ENCODE peak calls at places on chromosomes 3 and 15, in ten cellular contexts. W, H, Z, R, V, A, N, C, E and B are unnamed samples.

GRCh38 chr15:60580068-60580467 is 101.1 kb upstream of the ICE2 start:
- DNase-seq in H (no peak), C (no peak), A (no peak), N (no peak), R (no peak), V (no peak), E (no peak), Z (no peak), W (no peak), B (no peak)

GRCh38 chr3:53813876-53814275 is 32.3 kb downstream of the CHDH start:
- DNase-seq in E (no peak), A (no peak), Z (no peak), H (peak; percentile 11), R (no peak), W (no peak), N (no peak), C (no peak), V (no peak), B (no peak)

GRCh38 chr3:183287301-183287971 is 34.4 kb downstream of the B3GNT5 start:
- DNase-seq in N (no peak), V (peak; percentile 95), R (no peak), C (no peak), Z (no peak), H (no peak), W (peak; percentile 95), A (no peak), E (peak; percentile 98), B (no peak)

GRCh38 chr3:48709051-48709461 is 8.0 kb downstream of the IP6K2 start:
- DNase-seq in N (no peak), Z (no peak), C (no peak), R (no peak), H (no peak), E (no peak), A (no peak), V (peak; percentile 48), W (peak; percentile 30), B (no peak)

GRCh38 chr3:40940651-40941050 is 258.7 kb upstream of the CTNNB1 start:
- DNase-seq in H (no peak), Z (no peak), R (no peak), N (no peak), A (no peak), W (no peak), V (no peak), E (no peak), C (no peak), B (no peak)

GRCh38 chr3:171976526-171976925 is 62.9 kb upstream of the FNDC3B start:
- DNase-seq in W (peak; percentile 43), R (no peak), A (no peak), Z (no peak), N (no peak), C (no peak), E (no peak), H (no peak), V (peak; percentile 53), B (no peak)

GRCh38 chr15:56988219-56988618 is 69.8 kb downstream of the TCF12 start:
- DNase-seq in H (no peak), E (no peak), R (no peak), C (no peak), A (no peak), V (no peak), Z (no peak), W (no peak), N (no peak), B (no peak)

GRCh38 chr3:107993771-107994170 is 97.1 kb downstream of the CD47 start:
- DNase-seq in V (peak; percentile 80), N (no peak), C (no peak), Z (no peak), E (peak; percentile 80), R (no peak), W (peak; percentile 74), A (no peak), H (no peak), B (no peak)

GRCh38 chr3:4474683-4475490 is 7.8 kb upstream of the SUMF1 start:
- DNase-seq in V (peak; percentile 78), H (no peak), R (peak; percentile 6), A (no peak), W (peak; percentile 74), N (no peak), E (peak; percentile 70), Z (no peak), C (no peak), B (no peak)

GRCh38 chr3:123629747-123630047 is 44.8 kb upstream of the HACD2 start:
- DNase-seq in E (no peak), C (no peak), N (no peak), H (no peak), R (no peak), V (no peak), W (no peak), Z (no peak), A (no peak), B (no peak)

GRCh38 chr3:133970916-133971315 is 58.8 kb downstream of the SLCO2A1 start:
- DNase-seq in R (no peak), N (no peak), H (no peak), A (no peak), C (no peak), V (no peak), Z (no peak), E (no peak), W (no peak), B (no peak)

GRCh38 chr15:92392462-92392861 is 1.2 kb upstream of the ST8SIA2 start:
- DNase-seq in C (no peak), N (no peak), W (no peak), R (no peak), E (no peak), H (no peak), Z (no peak), A (no peak), V (no peak), B (no peak)

GRCh38 chr3:190044142-190044541 is 76.6 kb downstream of the P3H2 start:
- DNase-seq in R (no peak), C (no peak), V (peak; percentile 79), W (peak; percentile 75), H (no peak), E (no peak), N (no peak), A (no peak), Z (no peak), B (peak; percentile 16)

GRCh38 chr3:33597257-33597689 is 120.8 kb downstream of the CLASP2 start:
- DNase-seq in W (no peak), R (no peak), A (no peak), V (no peak), E (peak; percentile 12), Z (no peak), N (no peak), H (no peak), C (no peak), B (no peak)

GRCh38 chr15:29470311-29470710 is 200.7 kb upstream of the NSMCE3 start:
- DNase-seq in V (no peak), N (no peak), W (no peak), R (no peak), H (no peak), E (no peak), Z (no peak), A (no peak), C (no peak), B (no peak)

GRCh38 chr3:111669926-111670630 is 74.9 kb upstream of the ZBED2 start:
- DNase-seq in C (no peak), R (no peak), N (no peak), E (peak; percentile 15), V (peak; percentile 83), W (peak; percentile 76), Z (no peak), H (no peak), A (no peak), B (no peak)

GRCh38 chr3:18224406-18224805 is 200.7 kb downstream of the SATB1 start:
- DNase-seq in Z (no peak), R (no peak), A (no peak), W (no peak), E (no peak), H (no peak), N (no peak), V (no peak), C (no peak), B (no peak)

GRCh38 chr3:153443961-153444360 is 281.9 kb downstream of the RAP2B start:
- DNase-seq in V (no peak), Z (no peak), E (peak; percentile 32), C (peak; percentile 10), H (no peak), R (no peak), A (no peak), N (peak; percentile 54), W (no peak), B (no peak)
- TF ChIP-seq CTCF in V (peak; percentile 23), Z (no peak), E (peak; percentile 14), C (peak; percentile 18), H (no peak), R (no peak), A (peak; percentile 40), N (peak; percentile 54), W (no peak), B (peak; percentile 26)

GRCh38 chr3:16412192-16412808 is 101.2 kb downstream of the RFTN1 start:
- DNase-seq in H (no peak), W (no peak), A (no peak), C (no peak), R (no peak), Z (no peak), E (no peak), V (no peak), N (no peak), B (no peak)
- H3K4me3 ChIP-seq in H (no peak overlapping the region), W (no peak overlapping the region), A (no peak overlapping the region), C (no peak overlapping the region), R (no peak overlapping the region), Z (no peak overlapping the region), E (no peak overlapping the region), V (no peak overlapping the region), N (no peak overlapping the region), B (no peak overlapping the region)

DNA sequence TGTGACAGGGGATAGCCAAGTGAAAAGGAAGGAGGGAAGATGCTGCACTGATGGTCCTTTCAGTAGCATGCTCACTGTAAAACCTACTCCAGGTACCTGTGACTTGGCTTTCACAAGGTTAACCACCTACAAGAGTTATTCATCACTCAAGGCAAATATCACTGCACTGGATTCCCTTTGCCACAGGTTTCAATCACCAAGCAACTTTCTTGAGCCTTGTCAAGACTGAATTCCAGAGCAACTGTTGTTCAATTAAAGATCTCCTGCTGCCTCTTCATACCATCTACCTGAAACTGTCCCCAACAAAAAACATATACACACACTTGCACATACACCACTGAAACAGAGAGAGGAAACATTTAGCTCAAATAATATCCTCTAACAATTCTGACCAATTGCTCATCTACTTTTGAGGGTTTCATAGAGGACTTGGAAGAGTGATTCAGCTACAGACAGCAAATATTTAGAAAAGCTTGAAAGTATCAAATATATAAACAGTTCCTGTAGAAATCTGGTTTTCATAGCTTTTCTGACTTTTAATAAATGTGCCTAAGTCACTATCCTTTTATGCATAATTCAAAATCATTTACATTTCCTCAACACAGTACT is 6.5 kb downstream of the IGF2BP2 start:
- DNase-seq in C (no peak), Z (no peak), A (no peak), R (no peak), N (no peak), H (no peak), E (no peak), W (no peak), V (no peak), B (no peak)
- H3K27ac ChIP-seq in C (no peak overlapping the region), Z (no peak overlapping the region), A (peak overlapping the region; percentile 60), R (no peak overlapping the region), N (no peak overlapping the region), H (no peak overlapping the region), E (no peak overlapping the region), W (no peak overlapping the region), V (no peak overlapping the region), B (no peak overlapping the region)

DNA sequence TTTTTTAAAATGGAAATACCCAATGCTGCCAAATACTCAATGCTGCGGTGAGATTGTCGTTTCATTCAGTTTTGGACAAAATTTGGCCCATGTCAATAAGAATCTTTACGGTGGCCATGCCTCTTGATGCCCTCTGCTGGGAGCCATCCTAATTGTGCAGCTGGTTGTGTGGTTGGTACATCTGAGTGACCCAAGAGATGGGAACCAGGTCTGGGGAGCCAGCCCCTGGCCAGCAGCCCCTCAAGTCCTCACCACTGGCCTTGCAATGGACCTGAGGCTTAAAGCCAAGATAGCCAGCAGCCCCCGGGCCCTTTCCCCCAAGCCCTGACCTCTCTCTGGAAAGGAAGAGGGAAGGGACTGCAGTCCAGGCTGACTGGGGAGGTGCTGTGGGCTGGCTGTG is 36.4 kb upstream of the ESYT3 start:
- DNase-seq in A (no peak), E (no peak), R (no peak), H (no peak), Z (no peak), V (no peak), C (no peak), N (no peak), W (no peak), B (no peak)
- TF ChIP-seq CTCF in A (no peak), E (no peak), R (no peak), H (no peak), Z (peak; percentile 62), V (no peak), C (peak; percentile 21), N (no peak), W (no peak), B (no peak)